ENCODE peak calls at places on chromosomes 7 and 10, in ten cellular contexts. L is EH, B is DMS153, M is head of caudate nucleus, U is fibroblast of the aortic adventitia, D is bronchial epithelial cell, T is kidney, S is Panc1, W is COR-L47, A is iris pigment epithelial cell. O is an unnamed sample.

GRCh38 chr10:14481752-14482151 is 151.0 kb upstream of the FRMD4A start:
- DNase-seq in S (no peak), L (peak), U (no peak), W (no peak), A (no peak), M (peak), D (no peak), T (no peak), B (no peak), O (no peak)

GRCh38 chr7:101390901-101391301 is 28.2 kb downstream of the COL26A1 start:
- DNase-seq in D (no peak), A (peak), L (peak), B (no peak), M (no peak), T (peak), W (no peak), S (no peak), U (no peak), O (no peak)

GRCh38 chr7:150941983-150942590 is 36.0 kb downstream of the KCNH2 start:
- DNase-seq in S (no peak), L (no peak), D (peak), M (no peak), T (peak), A (no peak), B (peak), U (no peak), W (peak), O (no peak)

GRCh38 chr10:131038056-131038455 is 273.5 kb downstream of the TCERG1L start:
- DNase-seq in U (no peak), S (no peak), B (no peak), L (no peak), A (no peak), W (no peak), M (no peak), T (no peak), D (no peak), O (no peak)

GRCh38 chr7:96322373-96322695 is 436 bp upstream of the SLC25A13 start:
- DNase-seq in L (no peak), A (no peak), D (no peak), S (no peak), W (no peak), M (no peak), U (no peak), T (no peak), B (no peak), O (no peak)

GRCh38 chr10:132836832-132837540 is 51.0 kb upstream of the NKX6-2 start:
- DNase-seq in W (no peak), L (peak), M (peak), D (no peak), S (peak), T (peak), B (no peak), A (peak), U (peak), O (peak)

GRCh38 chr10:109956454-109957091 is 33.3 kb upstream of the XPNPEP1 start:
- DNase-seq in T (no peak), A (peak), B (peak), M (no peak), U (peak), W (no peak), D (peak), L (peak), S (no peak), O (no peak)

GRCh38 chr7:151662291-151662690 is 142.6 kb upstream of the RHEB start:
- DNase-seq in T (no peak), B (no peak), D (no peak), U (no peak), S (no peak), W (no peak), L (no peak), M (no peak), A (no peak), O (no peak)

GRCh38 chr10:70613941-70614340 is 11.4 kb upstream of the PRF1 start:
- DNase-seq in T (no peak), M (no peak), B (no peak), U (no peak), W (no peak), L (no peak), S (no peak), A (no peak), D (no peak), O (no peak)

GRCh38 chr10:15744217-15744865 is 24.6 kb upstream of the ITGA8 start:
- DNase-seq in U (peak), S (peak), T (no peak), D (peak), W (peak), A (peak), B (no peak), L (peak), M (peak), O (peak)

GRCh38 chr10:96017227-96017687 is 26.1 kb upstream of the CCNJ start:
- DNase-seq in D (peak), T (no peak), A (peak), M (peak), L (peak), U (peak), S (peak), W (peak), B (peak), O (peak)

GRCh38 chr10:36759111-36759805 is 366.1 kb upstream of the ANKRD30A start:
- DNase-seq in D (peak), W (no peak), S (peak), B (no peak), A (peak), U (peak), T (no peak), M (no peak), L (peak), O (no peak)

GRCh38 chr10:36452851-36453250 is 672.5 kb upstream of the ANKRD30A start:
- DNase-seq in A (no peak), D (peak), B (no peak), W (no peak), U (peak), S (no peak), L (no peak), M (no peak), T (no peak), O (no peak)

GRCh38 chr10:4984971-4985594 is 18.6 kb downstream of the AKR1C2 start:
- DNase-seq in L (peak), D (no peak), W (no peak), B (no peak), M (no peak), T (peak), A (peak), U (peak), S (no peak), O (peak)

GRCh38 chr10:71980181-71981023 is 16.2 kb downstream of the CHST3 start:
- DNase-seq in A (no peak), M (no peak), D (no peak), S (no peak), L (peak), B (no peak), W (no peak), T (no peak), U (peak), O (no peak)

GRCh38 chr7:47796347-47796746 is 151.9 kb downstream of the PKD1L1 start:
- DNase-seq in A (no peak), B (no peak), L (peak), D (no peak), M (no peak), T (no peak), U (no peak), S (no peak), W (no peak), O (no peak)

GRCh38 chr10:71434760-71435394 is 38.2 kb downstream of the CDH23 start:
- DNase-seq in S (no peak), T (no peak), M (no peak), A (no peak), B (no peak), U (no peak), L (no peak), W (no peak), D (no peak), O (no peak)

GRCh38 chr10:20363666-20364065 is 533.4 kb downstream of the NEBL start:
- DNase-seq in U (no peak), S (no peak), T (no peak), M (no peak), W (no peak), L (no peak), A (no peak), D (no peak), B (no peak), O (no peak)

GRCh38 chr10:31083765-31084184 is 52.1 kb upstream of the ZNF438 start:
- DNase-seq in T (peak), B (no peak), W (peak), D (peak), U (peak), M (peak), S (no peak), A (peak), L (peak), O (peak)

GRCh38 chr10:11260136-11260535 is 242.5 kb downstream of the CELF2 start:
- DNase-seq in W (no peak), B (no peak), S (no peak), M (no peak), A (no peak), L (no peak), U (no peak), D (no peak), T (no peak), O (peak)

GRCh38 chr10:18767981-18768380 is 108.8 kb downstream of the ARL5B start:
- DNase-seq in S (no peak), B (no peak), W (no peak), T (no peak), M (no peak), U (no peak), A (no peak), L (no peak), D (peak), O (no peak)

GRCh38 chr7:2403718-2404648 is 572 bp downstream of the CHST12 start:
- DNase-seq in D (no peak), A (no peak), T (peak), B (no peak), M (peak), U (peak), L (peak), S (no peak), W (no peak), O (peak)

GRCh38 chr7:55965805-55966421 is 1.5 kb downstream of the NIPSNAP2 start:
- DNase-seq in B (no peak), U (no peak), T (no peak), D (peak), M (no peak), L (peak), W (no peak), S (no peak), A (peak), O (peak)

GRCh38 chr7:36642414-36642813 is 81.9 kb downstream of the AOAH start:
- DNase-seq in L (no peak), U (no peak), T (no peak), A (no peak), S (no peak), B (no peak), W (no peak), D (no peak), M (no peak), O (no peak)

GRCh38 chr7:151686016-151686766 is 166.5 kb upstream of the RHEB start:
- DNase-seq in D (no peak), L (no peak), A (no peak), M (no peak), S (no peak), W (no peak), T (no peak), U (no peak), B (no peak), O (no peak)

GRCh38 chr7:111871283-111871682 is 309.0 kb upstream of the IMMP2L start:
- DNase-seq in T (no peak), S (no peak), B (no peak), A (no peak), L (no peak), M (no peak), U (no peak), D (peak), W (no peak), O (no peak)

GRCh38 chr7:140653319-140654108 is 12.9 kb upstream of the DENND2A start:
- DNase-seq in M (peak), T (no peak), B (peak), U (peak), L (peak), D (peak), A (peak), W (peak), S (peak), O (peak)

GRCh38 chr10:5977471-5978370 is at the start of gene IL15RA:
- DNase-seq in S (no peak), U (peak), D (peak), T (peak), W (no peak), M (peak), L (peak), A (peak), B (no peak), O (peak)

GRCh38 chr7:20329389-20330175 is 1.1 kb upstream of the ITGB8 start:
- DNase-seq in M (peak), B (peak), D (peak), U (peak), T (peak), L (peak), A (peak), W (peak), S (no peak), O (peak)

GRCh38 chr10:76429642-76430041 is 998.2 kb downstream of the LRMDA start:
- DNase-seq in W (no peak), S (no peak), M (no peak), U (peak), T (no peak), D (no peak), B (no peak), A (no peak), L (no peak), O (no peak)

GRCh38 chr10:61452655-61453641 is at the start of gene TMEM26:
- DNase-seq in D (no peak), M (peak), W (peak), U (peak), T (peak), S (no peak), L (peak), B (no peak), A (peak), O (peak)

GRCh38 chr7:47544416-47544815 is 37.5 kb downstream of the TNS3 start:
- DNase-seq in D (no peak), A (no peak), U (no peak), T (peak), L (no peak), M (no peak), S (no peak), B (no peak), W (no peak), O (no peak)

GRCh38 chr7:30596721-30597120 is 2.0 kb downstream of the GARS1 start:
- DNase-seq in T (no peak), U (peak), A (no peak), W (no peak), L (peak), S (no peak), D (no peak), M (no peak), B (no peak), O (no peak)

GRCh38 chr7:142984297-142984696 is 22.1 kb upstream of the KEL start:
- DNase-seq in W (no peak), S (no peak), M (no peak), B (no peak), U (no peak), T (no peak), A (no peak), L (no peak), D (no peak), O (no peak)

GRCh38 chr7:76428868-76429805 is 4.4 kb downstream of the ZP3 start:
- DNase-seq in M (peak), U (peak), T (peak), A (no peak), B (no peak), D (peak), W (no peak), S (no peak), L (peak), O (no peak)

GRCh38 chr7:27171636-27172387 is 2.3 kb downstream of the HOXA10 start:
- DNase-seq in S (no peak), B (peak), U (no peak), D (no peak), T (peak), L (peak), A (no peak), W (peak), M (no peak), O (no peak)

GRCh38 chr7:79287976-79288375 is 165.5 kb downstream of the MAGI2 start:
- DNase-seq in L (peak), U (peak), W (no peak), B (no peak), S (no peak), D (no peak), A (peak), M (no peak), T (no peak), O (no peak)

O was measured in thyroid gland.